ENCODE peak calls at places on chromosome X, in ten cellular contexts. N is DMS153; F is stimulated activated naive B cell treated with anti-CD40 and anti-IgM and Interleukin-4, amounts not matched to agents 10 μg/mL and 1 μg/mL and 100 μg/mL, for 72 hours; B is NCI-H1092 treated with DMSO at 0.1 percent for 48 hours; P is A172; W is activated CD4-positive, alpha-beta T cell treated with anti-CD3 and anti-CD28 coated beads, Interleukin-2, amount 50 U/mL, for 24 hours; J is activated naive CD8-positive, alpha-beta T cell treated with anti-CD3 and anti-CD28 coated beads, Interleukin-2, amount 50 U/mL, for 16 hours; I is dorsolateral prefrontal cortex; V is thoracic aorta; T is breast epithelium. H is an unnamed sample.
A peak's percentile ranks its signal among the peaks of the same experiment; 100 is the strongest.

GRCh38 chrX:24014388-24015018 is 12.5 kb downstream of the KLHL15 start:
- DNase-seq in P (no peak), I (no peak), W (peak; percentile 25), T (no peak), B (no peak), V (no peak), F (peak; percentile 6), J (peak; percentile 5), N (no peak), H (no peak)

GRCh38 chrX:7154040-7154597 is 6.2 kb upstream of the PUDP start:
- DNase-seq in F (no peak), W (no peak), V (no peak), I (no peak), P (no peak), B (no peak), N (no peak), T (no peak), J (no peak), H (no peak)

GRCh38 chrX:120561634-120562568 is 1.1 kb upstream of the CUL4B start:
- DNase-seq in W (no peak), F (no peak), V (no peak), I (no peak), T (no peak), N (no peak), J (no peak), B (peak; percentile 28), P (no peak), H (no peak)

GRCh38 chrX:12245650-12246645 is 107.7 kb downstream of the FRMPD4 start:
- DNase-seq in B (no peak), V (no peak), F (no peak), T (no peak), P (peak; percentile 84), W (no peak), I (no peak), N (no peak), J (no peak), H (no peak)

GRCh38 chrX:3603026-3603661 is 110.3 kb downstream of the PRKX start:
- DNase-seq in W (no peak), I (no peak), J (no peak), N (no peak), B (no peak), V (no peak), T (no peak), P (no peak), F (no peak), H (no peak)

GRCh38 chrX:129726307-129727111 is 12.3 kb upstream of the XPNPEP2 start:
- DNase-seq in B (peak; percentile 47), N (peak; percentile 48), W (no peak), P (peak; percentile 36), I (no peak), F (no peak), T (peak; percentile 59), V (peak; percentile 18), J (no peak), H (peak; percentile 60)

GRCh38 chrX:1077140-1077539 is 135.3 kb downstream of the CRLF2 start:
- DNase-seq in I (no peak), T (no peak), V (no peak), W (no peak), P (no peak), J (no peak), N (no peak), B (no peak), F (no peak), H (no peak)

GRCh38 chrX:127908369-127908768 is 143.8 kb downstream of the ACTRT1 start:
- DNase-seq in F (no peak), B (no peak), I (no peak), N (no peak), T (no peak), P (no peak), J (no peak), V (no peak), W (no peak), H (no peak)

GRCh38 chrX:17374619-17375360 is at the start of gene NHS:
- DNase-seq in J (no peak), I (no peak), W (no peak), V (no peak), T (peak; percentile 58), P (peak; percentile 62), F (no peak), N (peak; percentile 26), B (peak; percentile 57), H (no peak)

GRCh38 chrX:120823554-120823953 is 52.1 kb downstream of the CT47B1 start:
- DNase-seq in B (no peak), V (no peak), F (no peak), J (no peak), T (no peak), N (no peak), W (no peak), I (no peak), P (no peak), H (no peak)

GRCh38 chrX:24733111-24733510 is 39.4 kb downstream of the POLA1 start:
- DNase-seq in T (no peak), B (no peak), I (no peak), P (no peak), N (no peak), F (no peak), V (no peak), J (no peak), W (no peak), H (no peak)